ENCODE peak calls at places on chromosomes 7 and 10, in nine cellular contexts. C is AG10803, J is cardiac fibroblast, K is tibial nerve, Z is fibroblast of the aortic adventitia, G is lower lobe of right lung, F is epithelial cell of esophagus, U is hepatocyte, E is pancreas. S is an unnamed sample.

GRCh38 chr7:134905375-134905774 is 80.9 kb upstream of the AGBL3 start:
- DNase-seq in C (peak), J (peak), K (peak), Z (peak), G (no peak), F (peak), U (peak), E (no peak), S (peak)

GRCh38 chr7:5636914-5637313 is 144.5 kb downstream of the RNF216 start:
- DNase-seq in C (peak), J (peak), K (peak), Z (peak), G (no peak), F (peak), U (peak), E (peak), S (no peak)

GRCh38 chr10:123156091-123156490 is 1.9 kb downstream of the BUB3 start:
- DNase-seq in C (peak), J (peak), K (no peak), Z (peak), G (no peak), F (peak), U (no peak), E (no peak), S (no peak)

GRCh38 chr7:3162286-3162685 is 118.6 kb upstream of the CARD11 start:
- DNase-seq in C (no peak), J (peak), K (no peak), Z (peak), G (no peak), F (no peak), U (no peak), E (no peak), S (no peak)

GRCh38 chr7:30238721-30239441 is 45.5 kb upstream of the ZNRF2 start:
- DNase-seq in C (peak), J (peak), K (peak), Z (peak), G (peak), F (peak), U (peak), E (peak), S (no peak)

GRCh38 chr10:52755297-52756062 is 17.1 kb downstream of the MBL2 start:
- DNase-seq in C (peak), J (peak), K (peak), Z (peak), G (no peak), F (peak), U (peak), E (no peak), S (peak)

GRCh38 chr7:24475573-24475972 is 97.7 kb upstream of the PALS2 start:
- DNase-seq in C (no peak), J (no peak), K (no peak), Z (no peak), G (no peak), F (no peak), U (no peak), E (no peak), S (no peak)

GRCh38 chr7:150656047-150656446 is 23.9 kb upstream of the GIMAP6 start:
- DNase-seq in C (no peak), J (no peak), K (no peak), Z (no peak), G (no peak), F (no peak), U (no peak), E (no peak), S (no peak)

GRCh38 chr7:139635521-139636240 is 112.2 kb downstream of the CLEC2L start:
- DNase-seq in C (no peak), J (no peak), K (no peak), Z (no peak), G (no peak), F (no peak), U (no peak), E (no peak), S (no peak)

GRCh38 chr7:78146546-78146945 is 348.0 kb downstream of the PHTF2 start:
- DNase-seq in C (no peak), J (no peak), K (no peak), Z (no peak), G (no peak), F (no peak), U (no peak), E (no peak), S (no peak)

GRCh38 chr7:55120501-55121198 is 101.8 kb downstream of the EGFR start:
- DNase-seq in C (peak), J (peak), K (peak), Z (peak), G (no peak), F (peak), U (peak), E (no peak), S (no peak)

GRCh38 chr10:119863951-119864565 is 8.6 kb downstream of the MCMBP start:
- DNase-seq in C (no peak), J (peak), K (no peak), Z (no peak), G (no peak), F (no peak), U (no peak), E (no peak), S (no peak)

GRCh38 chr10:11472158-11472753 is 139.2 kb downstream of the USP6NL start:
- DNase-seq in C (peak), J (peak), K (peak), Z (peak), G (peak), F (peak), U (peak), E (peak), S (peak)

GRCh38 chr10:32141018-32141807 is 85.0 kb upstream of the KIF5B start:
- DNase-seq in C (no peak), J (peak), K (no peak), Z (peak), G (no peak), F (peak), U (no peak), E (no peak), S (no peak)

GRCh38 chr10:69360485-69361302 is 56.0 kb downstream of the TACR2 start:
- DNase-seq in C (peak), J (peak), K (peak), Z (peak), G (peak), F (peak), U (peak), E (peak), S (peak)

GRCh38 chr7:33325754-33326484 is 196.6 kb downstream of the BBS9 start:
- DNase-seq in C (no peak), J (no peak), K (no peak), Z (no peak), G (no peak), F (no peak), U (no peak), E (no peak), S (no peak)

GRCh38 chr10:69669408-69669807 is 39.4 kb downstream of the FAM241B start:
- DNase-seq in C (no peak), J (no peak), K (no peak), Z (no peak), G (no peak), F (no peak), U (no peak), E (no peak), S (no peak)

GRCh38 chr10:82358486-82359097 is 483.6 kb downstream of the NRG3 start:
- DNase-seq in C (peak), J (peak), K (no peak), Z (peak), G (no peak), F (no peak), U (no peak), E (no peak), S (peak)

GRCh38 chr7:149713731-149714068 is 59.7 kb downstream of the ZNF467 start:
- DNase-seq in C (no peak), J (no peak), K (peak), Z (no peak), G (no peak), F (no peak), U (no peak), E (no peak), S (peak)

GRCh38 chr7:124643196-124643850 is 122.3 kb downstream of the GPR37 start:
- DNase-seq in C (no peak), J (no peak), K (no peak), Z (no peak), G (no peak), F (no peak), U (no peak), E (no peak), S (no peak)

GRCh38 chr10:78545756-78546155 is 512.1 kb downstream of the RPS24 start:
- DNase-seq in C (no peak), J (peak), K (no peak), Z (no peak), G (no peak), F (no peak), U (no peak), E (no peak), S (no peak)

GRCh38 chr7:23530355-23530754 is 1.4 kb downstream of the TRA2A start:
- DNase-seq in C (peak), J (peak), K (no peak), Z (peak), G (no peak), F (peak), U (peak), E (no peak), S (no peak)

GRCh38 chr7:148434181-148434769 is 156.3 kb upstream of the C7orf33 start:
- DNase-seq in C (peak), J (no peak), K (no peak), Z (no peak), G (no peak), F (peak), U (no peak), E (no peak), S (no peak)

GRCh38 chr10:110859947-110860376 is 11.8 kb upstream of the PDCD4 start:
- DNase-seq in C (peak), J (peak), K (peak), Z (peak), G (no peak), F (no peak), U (peak), E (no peak), S (peak)

GRCh38 chr10:69958232-69958902 is 94.3 kb upstream of the MACROH2A2 start:
- DNase-seq in C (peak), J (peak), K (no peak), Z (peak), G (no peak), F (peak), U (peak), E (no peak), S (peak)

GRCh38 chr10:103696411-103697145 is 158.8 kb downstream of the SH3PXD2A start:
- DNase-seq in C (peak), J (peak), K (no peak), Z (peak), G (no peak), F (peak), U (peak), E (no peak), S (no peak)

GRCh38 chr7:46220066-46220630 is 299.1 kb upstream of the IGFBP3 start:
- DNase-seq in C (peak), J (no peak), K (no peak), Z (no peak), G (no peak), F (peak), U (peak), E (no peak), S (no peak)

GRCh38 chr10:72248477-72249151 is 25.1 kb upstream of the DDIT4 start:
- DNase-seq in C (no peak), J (peak), K (peak), Z (peak), G (peak), F (peak), U (peak), E (peak), S (peak)

GRCh38 chr7:85972504-85973141 is 671.1 kb upstream of the GRM3 start:
- DNase-seq in C (no peak), J (no peak), K (no peak), Z (no peak), G (no peak), F (no peak), U (no peak), E (peak), S (peak)

GRCh38 chr10:131678171-131678570 is 222.6 kb upstream of the PPP2R2D start:
- DNase-seq in C (no peak), J (no peak), K (no peak), Z (no peak), G (no peak), F (no peak), U (no peak), E (no peak), S (no peak)

GRCh38 chr10:56139405-56139804 is 221.7 kb downstream of the ZWINT start:
- DNase-seq in C (no peak), J (no peak), K (no peak), Z (no peak), G (no peak), F (no peak), U (no peak), E (no peak), S (no peak)

GRCh38 chr7:138292951-138293350 is 167.1 kb upstream of the TRIM24 start:
- DNase-seq in C (no peak), J (no peak), K (no peak), Z (no peak), G (no peak), F (no peak), U (no peak), E (no peak), S (no peak)

DNA sequence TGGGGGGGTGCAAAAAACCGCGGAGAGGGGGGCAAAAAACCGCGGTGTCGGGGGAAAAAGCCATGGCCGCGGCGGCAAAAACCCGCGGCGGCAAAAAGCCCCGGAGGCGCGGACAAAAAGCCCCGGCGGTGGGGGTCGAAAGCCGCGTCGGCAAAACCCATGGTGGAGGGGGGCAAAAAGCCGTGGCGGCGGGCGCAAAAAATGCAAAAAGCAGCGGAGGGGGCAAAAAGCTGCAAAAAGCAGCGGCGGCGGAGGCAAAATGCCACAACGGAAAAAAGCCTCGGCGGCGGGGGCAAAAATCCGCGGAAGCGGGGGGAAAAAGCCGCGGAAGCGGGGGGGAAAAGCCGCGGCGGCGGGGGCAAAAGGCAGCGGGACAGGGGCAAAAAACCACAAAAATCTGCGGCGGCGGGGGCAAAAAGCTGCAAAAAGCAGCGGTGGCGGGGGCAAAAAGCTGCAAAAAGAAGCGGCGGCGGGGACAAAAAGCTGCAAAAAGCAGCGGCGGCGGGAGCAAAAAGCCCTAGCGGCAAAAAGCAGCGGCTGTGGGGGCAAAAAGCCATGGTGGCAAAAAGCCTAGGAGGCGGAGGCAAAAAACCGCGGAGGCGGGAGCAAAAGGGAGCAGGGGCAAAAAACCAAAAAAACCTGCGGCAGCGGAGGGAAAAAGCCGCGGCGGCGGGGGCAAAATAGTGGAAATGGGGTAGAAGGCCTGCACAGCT is 418.9 kb downstream of the ZNF716 start:
- DNase-seq in C (no peak), J (no peak), K (no peak), Z (peak), G (no peak), F (no peak), U (peak), E (peak), S (no peak)
- H3K4me3 ChIP-seq in C (peak), J (peak), K (peak), Z (peak), G (peak), F (peak), U (no peak), E (peak), S (peak)

DNA sequence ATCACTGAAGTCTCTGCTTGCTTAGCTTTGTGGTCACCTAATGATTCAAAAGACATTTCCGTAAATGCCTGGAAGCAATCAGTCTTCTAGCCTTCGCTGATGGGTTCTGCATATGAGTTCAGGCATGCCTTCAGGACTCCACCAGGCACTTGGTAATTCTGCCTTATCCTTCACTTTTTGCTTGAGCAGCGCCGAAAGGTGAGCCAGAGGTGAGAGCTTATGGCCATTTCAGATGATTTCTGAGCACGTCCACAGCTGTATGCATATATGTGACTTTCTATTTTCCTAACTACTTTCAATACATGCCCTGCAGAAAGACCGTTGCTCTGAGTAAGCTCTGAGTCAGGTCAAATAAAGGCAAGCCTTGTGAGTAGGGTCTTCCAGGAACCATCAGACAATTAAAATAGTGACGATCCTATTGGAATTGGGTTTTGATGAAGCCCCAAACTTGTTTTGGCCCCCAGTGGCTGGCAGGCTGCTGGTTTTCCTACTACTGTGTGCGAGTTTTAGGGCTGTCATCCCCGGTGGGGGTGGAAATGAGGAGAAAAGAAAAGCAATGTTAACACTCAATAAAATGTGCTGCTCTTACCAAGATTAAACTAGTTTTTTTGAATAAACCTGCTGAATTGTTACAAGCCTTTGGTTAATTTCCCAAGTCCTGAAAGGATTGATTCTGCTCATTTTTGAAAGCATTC is 154.4 kb upstream of the AKR1E2 start:
- DNase-seq in C (peak), J (no peak), K (no peak), Z (no peak), G (no peak), F (peak), U (no peak), E (no peak), S (no peak)
- H3K4me3 ChIP-seq in C (peak), J (no peak), K (no peak), Z (no peak), G (no peak), F (peak), U (no peak), E (no peak), S (no peak)

DNA sequence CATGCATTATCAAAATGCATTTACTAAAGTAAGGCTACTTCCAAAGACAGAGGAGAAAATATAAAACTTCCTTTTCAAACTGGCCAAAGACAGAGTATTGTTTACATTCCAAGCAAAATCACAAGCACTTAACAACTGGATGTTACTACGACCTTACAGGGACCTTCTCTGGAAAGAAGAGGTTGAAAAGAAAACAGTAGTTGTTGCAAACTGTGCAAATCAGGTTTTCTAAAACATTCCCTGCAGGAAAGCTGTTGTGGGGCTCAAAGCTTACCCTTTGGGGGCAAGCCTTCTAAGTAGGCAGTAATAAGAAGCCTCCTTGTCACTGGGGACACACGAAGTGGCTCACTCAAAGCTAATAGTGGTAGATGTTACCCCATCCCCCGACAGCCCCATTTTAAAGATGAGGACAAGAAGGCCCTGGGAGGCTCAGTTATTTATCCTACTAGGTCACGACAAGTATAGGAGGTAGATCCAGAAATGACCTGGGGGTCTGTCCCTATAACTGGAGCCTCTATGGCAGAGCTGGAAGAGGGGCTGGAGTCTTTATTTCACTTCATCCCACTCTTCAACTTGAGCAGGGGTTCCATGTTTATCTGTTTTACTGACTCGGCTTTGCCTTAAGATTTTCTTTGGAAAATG is 46.6 kb downstream of the ATXN7L1 start:
- DNase-seq in C (peak), J (peak), K (no peak), Z (peak), G (no peak), F (no peak), U (no peak), E (no peak), S (no peak)
- H3K4me3 ChIP-seq in C (no peak), J (no peak), K (no peak), Z (no peak), G (no peak), F (no peak), U (no peak), E (no peak), S (no peak)

GRCh38 chr10:114868801-114869200 is 47.2 kb downstream of the FHIP2A start:
- DNase-seq in C (peak), J (peak), K (no peak), Z (peak), G (no peak), F (peak), U (no peak), E (no peak), S (no peak)
- H3K4me3 ChIP-seq in C (no peak), J (no peak), K (no peak), Z (no peak), G (no peak), F (no peak), U (no peak), E (no peak), S (no peak)

GRCh38 chr7:142807855-142808460 is 37.2 kb downstream of the PRSS2 start:
- DNase-seq in C (no peak), J (no peak), K (no peak), Z (peak), G (no peak), F (no peak), U (no peak), E (no peak), S (no peak)
- H3K4me3 ChIP-seq in C (no peak), J (no peak), K (no peak), Z (no peak), G (no peak), F (no peak), U (no peak), E (no peak), S (no peak)